ENCODE peak calls at places on chromosome 9, in five cellular contexts. X, R, O, G and Q are unnamed samples.

GRCh38 chr9:78707481-78707977 is 410.6 kb downstream of the PSAT1 start:
- DNase-seq in X (no peak), O (no peak), G (no peak), R (no peak), Q (no peak)

GRCh38 chr9:16319646-16320045 is 550.8 kb downstream of the BNC2 start:
- DNase-seq in G (no peak), X (no peak), O (no peak), R (no peak), Q (no peak)

GRCh38 chr9:83204047-83204446 is 141.1 kb upstream of the RASEF start:
- DNase-seq in O (no peak), G (no peak), R (no peak), X (no peak), Q (no peak)

GRCh38 chr9:105053209-105053652 is 125.3 kb upstream of the ABCA1 start:
- DNase-seq in X (no peak), G (peak), R (no peak), O (no peak), Q (peak)

GRCh38 chr9:17134396-17134842 is 421 bp upstream of the CNTLN start:
- DNase-seq in G (peak), X (no peak), R (no peak), O (no peak), Q (peak)

GRCh38 chr9:121720311-121720991 is 69.0 kb downstream of the DAB2IP start:
- DNase-seq in X (no peak), O (no peak), R (no peak), G (no peak), Q (no peak)

GRCh38 chr9:128892223-128892892 is 10.4 kb downstream of the LRRC8A start:
- DNase-seq in G (no peak), R (peak), O (no peak), X (peak), Q (peak)

GRCh38 chr9:109107402-109108240 is 12.1 kb downstream of the TMEM245 start:
- DNase-seq in O (no peak), R (no peak), G (peak), X (no peak), Q (peak)

GRCh38 chr9:71355884-71356283 is 234.5 kb upstream of the TRPM3 start:
- DNase-seq in X (no peak), R (no peak), O (peak), G (no peak), Q (no peak)